ENCODE peak calls at places on chromosomes 3 and 15, in seven cellular contexts. One of them, this sample, is unnamed. For H3K9me3, the result is how much of the 10 kb centered on the place peaks cover.

GRCh38 chr3:50163572-50163971 is 8.4 kb downstream of the SEMA3F start:
- DNase-seq in A549: no peak
- DNase-seq in right atrium auricular region: no peak
- DNase-seq in breast epithelium: no peak
- DNase-seq in upper lobe of right lung: no peak
- DNase-seq in sigmoid colon: no peak
- DNase-seq in gastrocnemius medialis: no peak
- DNase-seq in this sample: no peak

GRCh38 chr15:89486726-89487050 is 9.7 kb downstream of the RHCG start:
- DNase-seq in right atrium auricular region: no peak
- DNase-seq in A549: no peak
- DNase-seq in sigmoid colon: no peak
- DNase-seq in breast epithelium: no peak
- DNase-seq in gastrocnemius medialis: no peak
- DNase-seq in upper lobe of right lung: peak
- DNase-seq in this sample: no peak

GRCh38 chr3:37301980-37302379 is 127.6 kb upstream of the LRRFIP2 start:
- DNase-seq in A549: no peak
- DNase-seq in breast epithelium: no peak
- DNase-seq in upper lobe of right lung: no peak
- DNase-seq in gastrocnemius medialis: no peak
- DNase-seq in right atrium auricular region: no peak
- DNase-seq in sigmoid colon: no peak
- DNase-seq in this sample: no peak

GRCh38 chr3:176814252-176814651 is 383.0 kb downstream of the TBL1XR1 start:
- DNase-seq in upper lobe of right lung: no peak
- DNase-seq in A549: peak
- DNase-seq in right atrium auricular region: peak
- DNase-seq in gastrocnemius medialis: no peak
- DNase-seq in breast epithelium: no peak
- DNase-seq in sigmoid colon: peak
- DNase-seq in this sample: peak

GRCh38 chr3:24496529-24497482 is 2.2 kb upstream of the THRB start:
- DNase-seq in upper lobe of right lung: peak
- DNase-seq in sigmoid colon: peak
- DNase-seq in A549: peak
- DNase-seq in gastrocnemius medialis: peak
- DNase-seq in right atrium auricular region: peak
- DNase-seq in breast epithelium: peak
- DNase-seq in this sample: peak

GRCh38 chr3:13706451-13706850 is 157.5 kb downstream of the FBLN2 start:
- DNase-seq in upper lobe of right lung: peak
- DNase-seq in sigmoid colon: peak
- DNase-seq in breast epithelium: peak
- DNase-seq in A549: no peak
- DNase-seq in gastrocnemius medialis: no peak
- DNase-seq in right atrium auricular region: no peak
- DNase-seq in this sample: no peak

GRCh38 chr3:148584438-148584837 is 113.3 kb upstream of the AGTR1 start:
- DNase-seq in right atrium auricular region: no peak
- DNase-seq in upper lobe of right lung: no peak
- DNase-seq in sigmoid colon: no peak
- DNase-seq in gastrocnemius medialis: no peak
- DNase-seq in breast epithelium: no peak
- DNase-seq in A549: no peak
- DNase-seq in this sample: no peak

GRCh38 chr3:18946524-18946923 is 201.8 kb upstream of the KCNH8 start:
- DNase-seq in A549: no peak
- DNase-seq in gastrocnemius medialis: no peak
- DNase-seq in breast epithelium: no peak
- DNase-seq in right atrium auricular region: no peak
- DNase-seq in upper lobe of right lung: no peak
- DNase-seq in sigmoid colon: no peak
- DNase-seq in this sample: no peak

GRCh38 chr3:20561166-20561565 is 375.2 kb upstream of the SGO1 start:
- DNase-seq in sigmoid colon: no peak
- DNase-seq in A549: no peak
- DNase-seq in gastrocnemius medialis: no peak
- DNase-seq in upper lobe of right lung: no peak
- DNase-seq in right atrium auricular region: no peak
- DNase-seq in breast epithelium: no peak
- DNase-seq in this sample: no peak

GRCh38 chr15:31271224-31271635 is 55.4 kb upstream of the KLF13 start:
- DNase-seq in A549: no peak
- DNase-seq in right atrium auricular region: no peak
- DNase-seq in breast epithelium: no peak
- DNase-seq in sigmoid colon: peak
- DNase-seq in gastrocnemius medialis: no peak
- DNase-seq in upper lobe of right lung: no peak
- DNase-seq in this sample: no peak

GRCh38 chr3:122233109-122233952 is 49.9 kb downstream of the CASR start:
- DNase-seq in breast epithelium: no peak
- DNase-seq in upper lobe of right lung: no peak
- DNase-seq in gastrocnemius medialis: no peak
- DNase-seq in A549: no peak
- DNase-seq in sigmoid colon: no peak
- DNase-seq in right atrium auricular region: no peak
- DNase-seq in this sample: no peak

GRCh38 chr15:57873564-57874209 is 167.2 kb downstream of the POLR2M start:
- DNase-seq in breast epithelium: no peak
- DNase-seq in sigmoid colon: no peak
- DNase-seq in upper lobe of right lung: no peak
- DNase-seq in gastrocnemius medialis: no peak
- DNase-seq in A549: no peak
- DNase-seq in right atrium auricular region: no peak
- DNase-seq in this sample: no peak

GRCh38 chr3:45513041-45513440 is 81.5 kb upstream of the LIMD1 start:
- DNase-seq in sigmoid colon: no peak
- DNase-seq in gastrocnemius medialis: no peak
- DNase-seq in upper lobe of right lung: no peak
- DNase-seq in A549: no peak
- DNase-seq in breast epithelium: no peak
- DNase-seq in right atrium auricular region: no peak
- DNase-seq in this sample: no peak

GRCh38 chr3:124266517-124266916 is 274.6 kb upstream of the ROPN1 start:
- DNase-seq in right atrium auricular region: no peak
- DNase-seq in upper lobe of right lung: no peak
- DNase-seq in sigmoid colon: no peak
- DNase-seq in breast epithelium: no peak
- DNase-seq in A549: no peak
- DNase-seq in gastrocnemius medialis: no peak
- DNase-seq in this sample: no peak

GRCh38 chr3:30680789-30681188 is 74.4 kb downstream of the TGFBR2 start:
- DNase-seq in upper lobe of right lung: no peak
- DNase-seq in A549: no peak
- DNase-seq in breast epithelium: no peak
- DNase-seq in right atrium auricular region: no peak
- DNase-seq in gastrocnemius medialis: no peak
- DNase-seq in sigmoid colon: peak
- DNase-seq in this sample: peak

GRCh38 chr15:89740137-89740536 is 10.9 kb downstream of the MESP1 start:
- DNase-seq in sigmoid colon: peak
- DNase-seq in A549: peak
- DNase-seq in breast epithelium: peak
- DNase-seq in right atrium auricular region: no peak
- DNase-seq in gastrocnemius medialis: peak
- DNase-seq in upper lobe of right lung: no peak
- DNase-seq in this sample: no peak

GRCh38 chr3:77256584-77257488 is 216.9 kb downstream of the ROBO2 start:
- DNase-seq in sigmoid colon: no peak
- DNase-seq in right atrium auricular region: no peak
- DNase-seq in gastrocnemius medialis: no peak
- DNase-seq in upper lobe of right lung: no peak
- DNase-seq in A549: no peak
- DNase-seq in breast epithelium: no peak
- DNase-seq in this sample: no peak

GRCh38 chr3:16056210-16056607 is 118.3 kb upstream of the GALNT15 start:
- DNase-seq in breast epithelium: peak
- DNase-seq in A549: no peak
- DNase-seq in sigmoid colon: peak
- DNase-seq in gastrocnemius medialis: peak
- DNase-seq in right atrium auricular region: peak
- DNase-seq in upper lobe of right lung: no peak
- DNase-seq in this sample: no peak
- H3K27ac ChIP-seq in breast epithelium: peak
- H3K27ac ChIP-seq in A549: peak
- H3K27ac ChIP-seq in sigmoid colon: peak
- H3K27ac ChIP-seq in gastrocnemius medialis: peak
- H3K27ac ChIP-seq in right atrium auricular region: peak
- H3K27ac ChIP-seq in upper lobe of right lung: peak
- H3K27ac ChIP-seq in this sample: peak

DNA sequence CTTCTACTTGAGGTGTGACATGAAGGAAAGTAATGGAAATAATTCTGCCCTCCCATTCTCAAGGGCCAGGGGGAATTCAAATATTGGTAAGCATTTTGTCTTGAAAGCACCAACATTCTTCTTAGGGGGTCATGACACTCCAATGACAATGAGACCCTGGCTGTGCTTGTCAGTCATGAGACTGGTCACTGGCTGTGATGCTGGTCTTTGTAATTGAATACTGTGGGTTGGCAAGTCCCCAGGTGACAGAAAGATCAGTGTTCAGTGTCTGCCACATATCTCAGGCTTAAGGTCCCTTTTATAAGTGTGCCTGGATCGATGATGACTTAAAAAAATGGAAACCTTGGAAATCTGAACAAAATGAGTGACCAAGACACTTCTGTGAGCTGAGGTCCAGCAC is 151.4 kb downstream of the SNRPN start:
- DNase-seq in breast epithelium: no peak
- DNase-seq in gastrocnemius medialis: no peak
- DNase-seq in upper lobe of right lung: no peak
- DNase-seq in A549: no peak
- DNase-seq in sigmoid colon: no peak
- DNase-seq in right atrium auricular region: no peak
- DNase-seq in this sample: no peak
- H3K9me3 ChIP-seq in breast epithelium: half or more
- H3K9me3 ChIP-seq in gastrocnemius medialis: under half
- H3K9me3 ChIP-seq in upper lobe of right lung: half or more
- H3K9me3 ChIP-seq in A549: under half
- H3K9me3 ChIP-seq in sigmoid colon: under half
- H3K9me3 ChIP-seq in right atrium auricular region: half or more
- H3K9me3 ChIP-seq in this sample: half or more

GRCh38 chr3:40780341-40780800 is 255.6 kb downstream of the ZNF621 start:
- DNase-seq in gastrocnemius medialis: peak
- DNase-seq in breast epithelium: peak
- DNase-seq in right atrium auricular region: peak
- DNase-seq in upper lobe of right lung: peak
- DNase-seq in A549: no peak
- DNase-seq in sigmoid colon: peak
- DNase-seq in this sample: peak
- TF ChIP-seq CTCF in gastrocnemius medialis: no peak
- TF ChIP-seq CTCF in breast epithelium: peak
- TF ChIP-seq CTCF in right atrium auricular region: no peak
- TF ChIP-seq CTCF in upper lobe of right lung: no peak
- TF ChIP-seq CTCF in A549: no peak
- TF ChIP-seq CTCF in sigmoid colon: no peak
- TF ChIP-seq CTCF in this sample: peak

GRCh38 chr3:153442386-153442785 is 280.4 kb downstream of the RAP2B start:
- DNase-seq in gastrocnemius medialis: no peak
- DNase-seq in right atrium auricular region: no peak
- DNase-seq in sigmoid colon: no peak
- DNase-seq in upper lobe of right lung: no peak
- DNase-seq in breast epithelium: no peak
- DNase-seq in A549: no peak
- DNase-seq in this sample: no peak

GRCh38 chr3:153443961-153444360 is 281.9 kb downstream of the RAP2B start:
- DNase-seq in A549: no peak
- DNase-seq in gastrocnemius medialis: no peak
- DNase-seq in breast epithelium: no peak
- DNase-seq in sigmoid colon: no peak
- DNase-seq in upper lobe of right lung: no peak
- DNase-seq in right atrium auricular region: no peak
- DNase-seq in this sample: no peak

GRCh38 chr3:153440311-153440710 is 278.3 kb downstream of the RAP2B start:
- DNase-seq in breast epithelium: no peak
- DNase-seq in sigmoid colon: no peak
- DNase-seq in right atrium auricular region: no peak
- DNase-seq in upper lobe of right lung: no peak
- DNase-seq in A549: no peak
- DNase-seq in gastrocnemius medialis: no peak
- DNase-seq in this sample: no peak

GRCh38 chr3:153445817-153446216 is 283.8 kb downstream of the RAP2B start:
- DNase-seq in breast epithelium: no peak
- DNase-seq in sigmoid colon: no peak
- DNase-seq in gastrocnemius medialis: no peak
- DNase-seq in upper lobe of right lung: no peak
- DNase-seq in right atrium auricular region: no peak
- DNase-seq in A549: no peak
- DNase-seq in this sample: no peak

DNA sequence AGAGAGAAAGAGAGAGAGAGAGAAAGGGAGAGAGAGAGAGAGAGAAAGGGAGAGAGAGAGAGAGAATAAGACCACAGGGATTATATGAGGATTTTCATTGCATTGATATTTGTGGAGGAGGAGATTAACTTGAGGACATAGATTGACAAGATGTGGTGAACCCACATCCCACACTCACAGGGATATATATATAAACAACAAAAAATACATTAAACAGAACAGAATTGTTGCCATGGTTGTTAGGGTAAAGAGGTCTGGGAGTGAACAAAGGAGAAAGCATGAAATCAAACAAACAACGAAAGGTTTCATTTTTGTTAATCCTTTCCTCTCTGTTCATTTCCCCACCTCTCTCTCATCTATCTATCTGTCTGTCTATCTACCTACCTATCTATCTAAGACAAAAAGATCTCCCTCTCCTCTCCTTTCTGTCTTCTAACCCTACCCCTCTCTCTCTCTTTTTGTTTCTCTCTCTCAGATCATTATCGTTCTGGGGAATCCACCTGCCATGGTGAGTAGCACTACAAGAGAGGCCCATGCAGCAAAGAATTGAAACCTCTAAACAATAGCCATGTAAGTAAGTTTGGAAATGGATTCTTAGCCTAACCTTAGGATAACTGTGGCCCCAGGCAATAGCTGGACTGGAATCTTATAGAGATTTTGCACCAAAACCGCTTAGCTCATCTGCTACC is 280.9 kb downstream of the RAP2B start:
- DNase-seq in breast epithelium: no peak
- DNase-seq in upper lobe of right lung: no peak
- DNase-seq in sigmoid colon: no peak
- DNase-seq in A549: no peak
- DNase-seq in right atrium auricular region: no peak
- DNase-seq in gastrocnemius medialis: no peak
- DNase-seq in this sample: no peak
- H3K27ac ChIP-seq in breast epithelium: no peak
- H3K27ac ChIP-seq in upper lobe of right lung: no peak
- H3K27ac ChIP-seq in sigmoid colon: no peak
- H3K27ac ChIP-seq in A549: no peak
- H3K27ac ChIP-seq in right atrium auricular region: no peak
- H3K27ac ChIP-seq in gastrocnemius medialis: no peak
- H3K27ac ChIP-seq in this sample: no peak

DNA sequence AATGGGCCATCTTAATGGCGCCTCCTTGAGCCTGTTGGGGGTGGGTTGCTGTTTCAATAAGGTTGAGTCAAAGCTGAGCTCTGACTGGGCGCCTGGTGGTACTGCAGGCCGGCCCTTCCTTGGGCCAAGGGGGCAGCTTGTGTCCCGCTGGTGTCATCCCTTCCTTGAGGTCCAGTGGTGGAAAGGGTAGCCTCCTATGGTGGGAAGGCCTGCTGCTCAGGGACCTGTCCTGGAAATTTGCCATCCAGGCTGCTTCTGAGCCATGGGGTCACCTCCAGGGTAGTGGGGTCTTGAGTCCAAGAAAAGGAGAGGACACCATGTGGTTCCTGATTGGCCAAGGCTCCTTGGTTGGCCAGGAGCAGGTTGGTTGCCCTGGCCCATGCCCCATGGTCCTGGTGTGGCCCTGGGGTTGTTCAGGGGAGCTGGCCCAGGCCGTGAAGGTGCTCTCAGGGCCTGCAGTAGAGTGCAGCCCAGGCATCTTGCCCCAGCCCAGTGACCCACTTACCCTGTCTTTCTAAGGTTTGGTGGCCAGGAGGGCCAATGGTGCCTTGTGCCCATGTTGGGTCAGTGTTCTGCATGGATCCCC is 188.7 kb downstream of the UBE3A start:
- DNase-seq in breast epithelium: peak
- DNase-seq in A549: no peak
- DNase-seq in gastrocnemius medialis: no peak
- DNase-seq in sigmoid colon: peak
- DNase-seq in right atrium auricular region: peak
- DNase-seq in upper lobe of right lung: no peak
- DNase-seq in this sample: peak
- H3K9me3 ChIP-seq in breast epithelium: half or more
- H3K9me3 ChIP-seq in A549: under half
- H3K9me3 ChIP-seq in gastrocnemius medialis: under half
- H3K9me3 ChIP-seq in sigmoid colon: under half
- H3K9me3 ChIP-seq in right atrium auricular region: under half
- H3K9me3 ChIP-seq in upper lobe of right lung: under half
- H3K9me3 ChIP-seq in this sample: half or more